ENCODE peak calls at places on chromosomes 1 and 21, in ten cellular contexts. F is esophagus squamous epithelium; O is uterus; N is GM23338; T is CD4-positive, alpha-beta memory T cell; X is adipocyte; E is pancreas; K is ovary; B is CD8-positive, alpha-beta T cell; Y is mesendoderm. P is an unnamed sample. For H3K4me1, the result is how much of the 10 kb centered on the place peaks cover.

GRCh38 chr1:161133220-161133740 is 813 bp upstream of the DEDD start:
- DNase-seq in Y (no peak), B (no peak), E (no peak), K (no peak), N (peak), T (no peak), O (no peak), X (no peak), F (no peak), P (no peak)

GRCh38 chr1:169933999-169934725 is 40.5 kb upstream of the SCYL3 start:
- DNase-seq in E (no peak), X (peak), T (no peak), O (no peak), K (no peak), F (no peak), N (no peak), B (no peak), Y (no peak), P (no peak)

GRCh38 chr1:41935226-41935625 is 16.5 kb upstream of the HIVEP3 start:
- DNase-seq in O (no peak), K (no peak), B (no peak), Y (no peak), F (no peak), N (no peak), E (no peak), T (no peak), X (no peak), P (no peak)

GRCh38 chr1:151061012-151061401 is 810 bp downstream of the MLLT11 start:
- DNase-seq in Y (peak), B (no peak), N (no peak), X (peak), K (no peak), O (no peak), F (no peak), E (no peak), T (no peak), P (peak)

GRCh38 chr1:12032141-12032710 is 12.9 kb downstream of the MIIP start:
- DNase-seq in K (peak), E (no peak), T (no peak), F (no peak), O (no peak), Y (no peak), B (no peak), N (no peak), X (no peak), P (no peak)

GRCh38 chr1:37958690-37959089 is 11.8 kb upstream of the INPP5B start:
- DNase-seq in K (no peak), T (no peak), N (no peak), Y (peak), B (no peak), X (peak), E (no peak), O (no peak), F (no peak), P (no peak)

GRCh38 chr1:37817481-37817880 is 9.5 kb upstream of the YRDC start:
- DNase-seq in X (no peak), B (no peak), Y (peak), O (no peak), T (no peak), N (peak), F (no peak), K (peak), E (peak), P (no peak)

GRCh38 chr1:151158751-151159251 is 2.4 kb downstream of the TNFAIP8L2 start:
- DNase-seq in O (no peak), Y (peak), X (no peak), T (no peak), E (no peak), B (no peak), N (peak), F (no peak), K (no peak), P (no peak)

GRCh38 chr1:87647436-87648177 is 318.9 kb downstream of the LMO4 start:
- DNase-seq in N (no peak), X (no peak), T (no peak), B (no peak), Y (no peak), K (no peak), F (no peak), O (no peak), E (no peak), P (no peak)

GRCh38 chr1:244352156-244352830 is 99.4 kb downstream of the ADSS2 start:
- DNase-seq in F (no peak), N (no peak), X (no peak), Y (no peak), E (no peak), K (no peak), O (no peak), B (no peak), T (no peak), P (no peak)

GRCh38 chr1:228754646-228755268 is 19.5 kb downstream of the RHOU start:
- DNase-seq in Y (no peak), B (no peak), N (peak), E (no peak), X (no peak), F (no peak), K (no peak), O (no peak), T (no peak), P (no peak)

GRCh38 chr1:1302006-1302430 is 5.7 kb downstream of the ACAP3 start:
- DNase-seq in T (no peak), F (no peak), E (no peak), N (peak), X (peak), Y (no peak), O (no peak), B (no peak), K (no peak), P (no peak)

GRCh38 chr1:35449334-35450008 is 107.7 kb downstream of the KIAA0319L start:
- DNase-seq in K (no peak), T (no peak), O (no peak), E (no peak), X (peak), Y (no peak), B (no peak), N (no peak), F (no peak), P (no peak)

GRCh38 chr21:45326169-45326833 is 38.6 kb upstream of the POFUT2 start:
- DNase-seq in F (no peak), E (no peak), T (no peak), N (no peak), B (no peak), X (peak), K (peak), Y (no peak), O (no peak), P (peak)

GRCh38 chr1:178094752-178095645 is 1.1 kb downstream of the RASAL2 start:
- DNase-seq in F (no peak), Y (peak), O (no peak), N (no peak), T (no peak), E (no peak), K (no peak), X (peak), B (no peak), P (no peak)

GRCh38 chr1:42922687-42923366 is 35.8 kb downstream of the SLC2A1 start:
- DNase-seq in E (no peak), B (no peak), N (peak), O (no peak), X (peak), K (no peak), T (peak), F (no peak), Y (peak), P (peak)

GRCh38 chr21:44372616-44373015 is 19.2 kb downstream of the TRPM2 start:
- DNase-seq in N (no peak), B (no peak), X (no peak), T (no peak), F (no peak), E (no peak), O (no peak), Y (no peak), K (peak), P (no peak)

GRCh38 chr1:63618001-63618400 is 24.8 kb downstream of the PGM1 start:
- DNase-seq in K (no peak), E (no peak), B (no peak), O (no peak), F (no peak), N (no peak), T (no peak), Y (no peak), X (peak), P (no peak)

GRCh38 chr1:229447809-229448252 is 13.9 kb upstream of the ACTA1 start:
- DNase-seq in T (no peak), O (no peak), E (no peak), B (no peak), N (no peak), F (no peak), K (no peak), Y (peak), X (no peak), P (no peak)

GRCh38 chr1:121417289-121417955 is 232.6 kb downstream of the SRGAP2C start:
- DNase-seq in N (no peak), O (no peak), B (no peak), X (peak), Y (peak), E (no peak), F (no peak), T (no peak), K (no peak), P (no peak)

GRCh38 chr1:77375990-77376389 is 94.2 kb downstream of the AK5 start:
- DNase-seq in O (no peak), T (no peak), K (no peak), N (no peak), X (no peak), E (no peak), F (no peak), B (no peak), Y (no peak), P (peak)

GRCh38 chr21:46509760-46510159 is 51.1 kb downstream of the DIP2A start:
- DNase-seq in N (no peak), T (no peak), X (no peak), K (no peak), Y (no peak), B (no peak), F (no peak), E (no peak), O (no peak), P (no peak)

GRCh38 chr1:179550753-179551682 is 24.7 kb downstream of the NPHS2 start:
- DNase-seq in N (no peak), O (no peak), B (no peak), T (no peak), E (no peak), F (no peak), Y (peak), K (no peak), X (peak), P (no peak)

GRCh38 chr1:76122260-76122659 is 47.7 kb downstream of the ST6GALNAC3 start:
- DNase-seq in E (no peak), X (no peak), T (no peak), Y (no peak), N (no peak), O (no peak), K (no peak), F (no peak), B (no peak), P (no peak)

GRCh38 chr21:14987370-14988170 is 77.2 kb downstream of the NRIP1 start:
- DNase-seq in B (no peak), O (no peak), T (no peak), E (no peak), Y (peak), N (peak), X (no peak), F (no peak), K (no peak), P (no peak)

DNA sequence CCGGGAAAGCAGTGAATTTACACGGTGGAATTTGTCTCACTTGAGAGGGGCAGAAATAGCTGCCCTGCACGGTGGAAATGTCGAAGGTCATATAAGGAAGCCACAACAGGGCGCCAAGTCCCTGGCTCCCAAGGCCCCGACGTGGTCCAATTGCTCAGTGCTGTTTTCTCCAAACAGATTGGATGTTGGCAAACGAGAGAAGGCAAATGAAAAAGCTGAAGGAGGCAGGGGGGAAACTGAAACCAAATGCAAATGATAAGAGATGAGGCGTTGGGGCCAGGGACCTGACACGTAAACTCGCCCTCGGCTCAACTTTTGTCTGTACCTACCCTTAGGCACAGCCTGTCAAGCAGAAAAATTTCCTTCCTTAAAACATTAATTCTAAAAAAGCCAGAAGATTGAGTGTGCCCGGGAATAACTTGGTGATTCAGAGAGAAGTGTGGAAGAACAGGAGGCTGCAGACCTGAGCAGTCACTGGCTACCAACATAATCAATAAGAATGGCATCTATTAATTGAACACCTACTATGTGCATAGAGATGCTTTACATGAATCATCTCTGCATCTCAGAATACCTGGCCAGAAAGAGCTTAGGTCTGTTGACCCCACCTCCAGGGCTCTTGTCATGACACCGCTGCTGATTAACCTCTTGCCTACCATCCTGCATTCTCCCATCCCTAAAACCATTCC is 16.6 kb upstream of the PINK1 start:
- DNase-seq in F (no peak), K (peak), N (no peak), Y (no peak), X (no peak), B (no peak), T (no peak), O (no peak), E (no peak), P (no peak)
- H3K4me3 ChIP-seq in F (no peak), K (no peak), N (no peak), Y (no peak), X (peak), B (no peak), T (no peak), O (no peak), E (no peak), P (no peak)

DNA sequence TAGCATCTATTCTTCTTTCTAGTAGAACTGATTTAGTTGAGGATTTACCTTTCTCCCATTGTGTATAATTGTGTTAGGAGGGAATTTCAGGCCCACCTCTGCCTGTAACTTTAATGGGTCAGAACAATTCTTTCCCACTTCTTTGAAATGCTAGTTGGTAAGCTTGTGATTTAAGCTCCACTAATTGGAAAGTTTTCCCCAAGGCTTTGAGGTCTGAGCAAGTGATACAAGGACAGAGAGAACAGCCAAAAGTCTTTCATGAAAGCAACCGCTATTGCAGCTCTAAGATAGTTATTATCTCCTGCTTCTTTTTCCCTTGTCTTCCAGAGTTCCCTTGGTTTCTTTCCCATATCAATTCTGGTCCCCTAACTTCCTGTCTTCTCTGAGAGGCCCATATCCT is 38.7 kb upstream of the PDC start:
- DNase-seq in Y (peak), K (no peak), F (no peak), X (no peak), T (no peak), E (no peak), B (no peak), O (no peak), N (no peak), P (no peak)
- H3K4me1 ChIP-seq in Y (under half), K (under half), F (under half), X (under half), T (under half), E (under half), B (under half), O (under half), N (under half), P (under half)

GRCh38 chr1:162391790-162392563 is 10.4 kb downstream of the C1orf226 start:
- DNase-seq in T (no peak), X (peak), N (peak), O (no peak), F (no peak), B (no peak), E (no peak), Y (peak), K (no peak), P (peak)
- H3K4me3 ChIP-seq in T (no peak), X (no peak), N (no peak), O (no peak), F (no peak), B (no peak), E (no peak), Y (no peak), K (no peak), P (no peak)

GRCh38 chr1:209386156-209386555 is 197.4 kb upstream of the CAMK1G start:
- DNase-seq in K (no peak), B (no peak), E (no peak), Y (no peak), X (no peak), T (no peak), O (no peak), N (no peak), F (no peak), P (no peak)
- H3K4me1 ChIP-seq in K (under half), B (under half), E (under half), Y (under half), X (under half), T (under half), O (under half), N (half or more), F (under half), P (under half)

GRCh38 chr1:201537966-201538617 is 835 bp upstream of the NAV1 start:
- DNase-seq in Y (peak), K (no peak), N (peak), O (no peak), B (no peak), X (no peak), F (no peak), E (no peak), T (no peak), P (no peak)
- H3K4me3 ChIP-seq in Y (peak), K (peak), N (peak), O (peak), B (peak), X (peak), F (peak), E (no peak), T (no peak), P (peak)

GRCh38 chr1:221724931-221725605 is 16.8 kb downstream of the DUSP10 start:
- DNase-seq in T (no peak), X (peak), K (no peak), E (no peak), B (no peak), N (no peak), Y (no peak), F (no peak), O (no peak), P (no peak)

GRCh38 chr1:221722254-221723017 is 19.5 kb downstream of the DUSP10 start:
- DNase-seq in Y (no peak), F (no peak), B (no peak), E (no peak), N (no peak), O (no peak), X (no peak), T (no peak), K (no peak), P (no peak)

GRCh38 chr1:221725683-221726330 is 16.1 kb downstream of the DUSP10 start:
- DNase-seq in T (no peak), E (no peak), N (no peak), O (no peak), X (no peak), F (no peak), Y (no peak), K (no peak), B (no peak), P (no peak)

GRCh38 chr1:221723918-221724263 is 18.0 kb downstream of the DUSP10 start:
- DNase-seq in N (peak), X (no peak), K (no peak), F (no peak), Y (peak), O (no peak), E (no peak), T (no peak), B (no peak), P (no peak)

GRCh38 chr1:221723018-221723917 is 18.6 kb downstream of the DUSP10 start:
- DNase-seq in T (no peak), E (no peak), O (no peak), F (no peak), N (no peak), B (no peak), X (no peak), K (no peak), Y (peak), P (no peak)
- H3K4me1 ChIP-seq in T (under half), E (under half), O (under half), F (under half), N (under half), B (under half), X (half or more), K (under half), Y (under half), P (under half)

DNA sequence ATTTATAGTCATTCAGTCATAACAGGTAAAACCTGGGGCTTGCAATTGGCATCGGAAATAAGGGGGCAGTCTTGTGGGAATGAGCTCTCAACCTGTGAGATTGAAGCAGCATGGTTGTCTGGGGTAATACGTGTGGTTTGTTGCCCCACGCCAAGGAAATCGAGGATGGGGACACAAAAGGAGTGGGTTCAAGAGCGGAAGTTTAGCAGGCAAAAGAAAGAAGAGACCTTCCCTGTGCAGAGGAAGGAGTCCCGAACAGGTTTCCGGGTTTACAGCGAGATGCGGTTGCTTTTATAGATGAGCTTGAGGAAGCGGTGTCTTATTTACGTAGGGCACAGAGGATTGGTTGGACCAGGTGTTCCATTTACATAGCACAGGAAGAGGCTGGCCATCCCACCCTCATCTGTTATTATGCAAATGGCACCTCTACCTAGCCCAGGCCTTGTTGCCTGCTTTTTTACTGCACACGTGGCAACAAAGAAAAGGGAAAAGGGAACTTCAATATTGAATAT is 37.3 kb downstream of the IFNAR1 start:
- DNase-seq in B (peak), T (peak), Y (peak), O (no peak), E (no peak), F (peak), K (no peak), N (peak), X (no peak), P (no peak)
- H3K4me3 ChIP-seq in B (peak), T (peak), Y (no peak), O (no peak), E (no peak), F (no peak), K (no peak), N (peak), X (no peak), P (peak)

DNA sequence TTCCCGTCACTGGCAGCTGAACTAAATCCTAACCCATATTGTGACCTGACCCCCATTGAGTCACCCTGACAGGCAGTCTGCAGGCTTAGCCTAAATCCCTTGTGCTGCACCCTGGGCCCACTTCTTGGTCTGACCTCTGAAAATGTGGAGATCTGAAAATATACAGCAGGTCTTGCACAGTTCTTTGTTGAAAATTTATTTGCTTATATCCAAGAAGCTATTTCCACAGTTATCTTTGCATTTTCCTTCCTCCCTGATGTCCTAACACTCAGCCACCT is 87.1 kb downstream of the BCAR3 start:
- DNase-seq in Y (no peak), O (no peak), E (no peak), T (no peak), K (no peak), N (no peak), X (no peak), B (no peak), F (no peak), P (no peak)
- H3K4me1 ChIP-seq in Y (under half), O (under half), E (under half), T (under half), K (under half), N (under half), X (half or more), B (under half), F (under half), P (under half)